ENCODE peak calls at places on chromosomes 7 and 10, in four cellular contexts. G is IMR-90; C is CD8-positive, alpha-beta T cell; L is breast epithelium. Z is an unnamed sample. For H3K36me3, the result is how much of the 10 kb centered on the place peaks cover.

GRCh38 chr10:6927001-6927400 is 346.9 kb upstream of the PRKCQ start:
- DNase-seq in G (no peak), C (no peak), L (no peak), Z (no peak)

GRCh38 chr7:133562617-133563016 is 309.7 kb downstream of the EXOC4 start:
- DNase-seq in G (peak), C (no peak), L (no peak), Z (no peak)

GRCh38 chr10:124145109-124145860 is 51.9 kb upstream of the CHST15 start:
- DNase-seq in G (no peak), C (no peak), L (peak), Z (peak)

GRCh38 chr7:108246227-108246837 is 116.2 kb upstream of the LAMB4 start:
- DNase-seq in G (peak), C (no peak), L (no peak), Z (no peak)

GRCh38 chr10:132858121-132859081 is 72.5 kb upstream of the NKX6-2 start:
- DNase-seq in G (no peak), C (no peak), L (no peak), Z (peak)

GRCh38 chr7:140752533-140752932 is 56.0 kb downstream of the NDUFB2 start:
- DNase-seq in G (no peak), C (no peak), L (no peak), Z (no peak)

GRCh38 chr7:120311028-120311788 is 38.2 kb downstream of the KCND2 start:
- DNase-seq in G (no peak), C (no peak), L (no peak), Z (no peak)

GRCh38 chr7:96657347-96658010 is 52.2 kb downstream of the SEM1 start:
- DNase-seq in G (no peak), C (no peak), L (no peak), Z (no peak)

GRCh38 chr10:77226871-77227557 is 410.6 kb downstream of the KCNMA1 start:
- DNase-seq in G (peak), C (no peak), L (no peak), Z (no peak)

GRCh38 chr7:73341877-73342276 is 13.9 kb downstream of the FKBP6 start:
- DNase-seq in G (peak), C (no peak), L (no peak), Z (no peak)

GRCh38 chr7:138970979-138971378 is 10.2 kb downstream of the KIAA1549 start:
- DNase-seq in G (no peak), C (no peak), L (no peak), Z (no peak)

GRCh38 chr7:105015631-105015965 is 1.6 kb downstream of the KMT2E start:
- DNase-seq in G (peak), C (no peak), L (no peak), Z (no peak)

GRCh38 chr10:97396056-97396455 is 5.1 kb downstream of the RRP12 start:
- DNase-seq in G (no peak), C (no peak), L (no peak), Z (no peak)

GRCh38 chr10:99872367-99873162 is 90.1 kb downstream of the ABCC2 start:
- DNase-seq in G (peak), C (no peak), L (no peak), Z (no peak)

GRCh38 chr7:132656846-132657776 is 80.8 kb upstream of the PLXNA4 start:
- DNase-seq in G (peak), C (no peak), L (no peak), Z (no peak)

GRCh38 chr10:98267069-98267893 is 713 bp downstream of the LOXL4 start:
- DNase-seq in G (no peak), C (no peak), L (no peak), Z (no peak)

GRCh38 chr10:6065406-6065805 is 3.2 kb upstream of the IL2RA start:
- DNase-seq in G (no peak), C (no peak), L (no peak), Z (peak)

GRCh38 chr10:130230036-130230435 is 93.8 kb downstream of the GLRX3 start:
- DNase-seq in G (no peak), C (no peak), L (no peak), Z (no peak)

GRCh38 chr7:93147358-93147757 is 827 bp downstream of the SAMD9L start:
- DNase-seq in G (peak), C (no peak), L (no peak), Z (no peak)

GRCh38 chr10:95456486-95456885 is 104.7 kb downstream of the SORBS1 start:
- DNase-seq in G (no peak), C (no peak), L (no peak), Z (no peak)

GRCh38 chr10:86250399-86250798 is 116.2 kb downstream of the GRID1 start:
- DNase-seq in G (no peak), C (no peak), L (no peak), Z (no peak)

GRCh38 chr7:3791327-3791726 is 490.3 kb downstream of the SDK1 start:
- DNase-seq in G (no peak), C (no peak), L (no peak), Z (no peak)

GRCh38 chr10:108911814-108912541 is 1011.3 kb downstream of the XPNPEP1 start:
- DNase-seq in G (peak), C (no peak), L (peak), Z (peak)

GRCh38 chr10:3236644-3237043 is 64.1 kb upstream of the PITRM1 start:
- DNase-seq in G (no peak), C (no peak), L (no peak), Z (no peak)

GRCh38 chr7:30813466-30813865 is 42.2 kb downstream of the MINDY4 start:
- DNase-seq in G (no peak), C (no peak), L (no peak), Z (no peak)

GRCh38 chr10:100621360-100622205 is 85.8 kb downstream of the HIF1AN start:
- DNase-seq in G (peak), C (no peak), L (no peak), Z (no peak)

GRCh38 chr7:139058963-139059362 is 23.1 kb upstream of the ZC3HAV1L start:
- DNase-seq in G (peak), C (no peak), L (no peak), Z (no peak)

GRCh38 chr10:9786576-9786975 is 1231.1 kb upstream of the CELF2 start:
- DNase-seq in G (peak), C (no peak), L (no peak), Z (no peak)

GRCh38 chr7:92698237-92698841 is 108.1 kb upstream of the FAM133B start:
- DNase-seq in G (peak), C (no peak), L (peak), Z (no peak)

GRCh38 chr10:80713398-80713928 is 175.8 kb downstream of the SH2D4B start:
- DNase-seq in G (no peak), C (no peak), L (no peak), Z (no peak)

GRCh38 chr10:29412452-29413004 is 123.7 kb downstream of the LYZL1 start:
- DNase-seq in G (peak), C (no peak), L (no peak), Z (no peak)

GRCh38 chr10:35940067-35940989 is 298.2 kb upstream of the FZD8 start:
- DNase-seq in G (peak), C (no peak), L (no peak), Z (no peak)

GRCh38 chr10:117457932-117458331 is 82.7 kb upstream of the PDZD8 start:
- DNase-seq in G (no peak), C (no peak), L (no peak), Z (no peak)

GRCh38 chr7:32119790-32120196 is 49.6 kb upstream of the PDE1C start:
- DNase-seq in G (no peak), C (no peak), L (no peak), Z (no peak)

GRCh38 chr7:54839538-54840213 is 80.7 kb upstream of the SEC61G start:
- DNase-seq in G (peak), C (no peak), L (no peak), Z (peak)

GRCh38 chr10:97135464-97135863 is 50.3 kb downstream of the SLIT1 start:
- DNase-seq in G (no peak), C (no peak), L (no peak), Z (no peak)

GRCh38 chr7:151046603-151047573 is 1.4 kb upstream of the ASIC3 start:
- DNase-seq in G (peak), C (no peak), L (no peak), Z (no peak)

GRCh38 chr7:47474211-47474936 is 107.5 kb downstream of the TNS3 start:
- DNase-seq in G (peak), C (no peak), L (no peak), Z (no peak)

GRCh38 chr10:110300486-110300986 is 4.2 kb downstream of the SMNDC1 start:
- DNase-seq in G (no peak), C (no peak), L (no peak), Z (no peak)

DNA sequence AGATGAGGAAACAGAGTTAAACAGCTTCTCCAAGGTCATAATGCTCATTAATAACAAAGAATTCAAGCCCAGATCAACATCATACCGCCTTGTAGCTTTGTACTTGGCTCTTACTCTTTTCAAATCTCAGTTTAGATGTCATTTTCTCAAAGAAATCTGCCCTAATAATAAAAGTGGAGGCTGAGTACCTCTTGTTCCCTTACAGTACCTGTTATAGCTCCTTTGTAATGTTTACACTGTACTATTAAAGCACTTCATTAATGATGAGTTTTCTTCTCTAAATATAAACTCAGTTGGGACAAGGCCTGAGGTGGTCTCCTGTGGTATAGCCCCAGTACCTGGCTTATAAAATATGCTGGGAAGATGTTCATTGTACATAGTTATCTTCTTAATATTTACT is 7.8 kb downstream of the SMNDC1 start:
- DNase-seq in G (no peak), C (no peak), L (no peak), Z (no peak)
- H3K36me3 ChIP-seq in G (under half), C (under half), L (under half), Z (half or more)

GRCh38 chr7:128940494-128941322 is 3.0 kb downstream of the IRF5 start:
- DNase-seq in G (no peak), C (no peak), L (no peak), Z (no peak)
- H3K4me3 ChIP-seq in G (no peak), C (no peak), L (no peak), Z (peak)

DNA sequence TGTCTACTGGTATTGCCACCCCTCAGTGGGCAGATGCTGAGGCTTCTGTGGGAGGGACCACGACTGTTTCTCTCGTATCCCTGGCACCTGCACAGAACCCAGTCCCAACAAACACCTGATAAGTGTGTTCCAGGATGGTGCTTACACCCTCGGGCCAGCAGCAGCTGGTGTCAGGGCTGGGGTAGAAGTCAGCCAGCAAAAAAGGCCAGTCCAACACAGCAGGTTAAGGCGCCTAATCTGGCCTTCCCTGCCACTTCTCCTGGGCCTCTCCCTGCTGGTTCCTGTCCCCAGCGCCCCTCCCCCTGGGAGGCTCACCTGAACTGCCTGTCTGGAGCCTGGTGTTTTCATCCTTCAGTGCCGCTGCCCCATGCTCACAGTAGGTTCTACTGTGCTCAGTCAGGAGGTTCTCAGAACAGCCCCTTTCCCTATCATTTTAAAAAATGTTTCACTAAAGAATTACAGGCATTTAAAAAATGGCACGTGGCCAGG is 20.0 kb downstream of the PODXL start:
- DNase-seq in G (no peak), C (no peak), L (no peak), Z (no peak)
- H3K36me3 ChIP-seq in G (under half), C (under half), L (under half), Z (under half)

GRCh38 chr10:69473304-69473985 is 22.2 kb downstream of the TSPAN15 start:
- DNase-seq in G (no peak), C (no peak), L (no peak), Z (no peak)

GRCh38 chr10:69474688-69475432 is 23.6 kb downstream of the TSPAN15 start:
- DNase-seq in G (peak), C (no peak), L (no peak), Z (no peak)

GRCh38 chr10:69470463-69471163 is 19.3 kb downstream of the TSPAN15 start:
- DNase-seq in G (no peak), C (no peak), L (no peak), Z (no peak)

GRCh38 chr10:69472544-69472943 is 21.3 kb downstream of the TSPAN15 start:
- DNase-seq in G (no peak), C (no peak), L (no peak), Z (no peak)

GRCh38 chr10:69472142-69472541 is 20.9 kb downstream of the TSPAN15 start:
- DNase-seq in G (no peak), C (no peak), L (no peak), Z (no peak)
- H3K4me3 ChIP-seq in G (no peak), C (no peak), L (no peak), Z (no peak)

GRCh38 chr10:75176046-75176445 is 34.5 kb upstream of the VDAC2 start:
- DNase-seq in G (no peak), C (no peak), L (no peak), Z (no peak)
- H3K36me3 ChIP-seq in G (under half), C (under half), L (under half), Z (under half)

GRCh38 chr7:130912086-130912909 is 178.3 kb upstream of the KLF14 start:
- DNase-seq in G (peak), C (no peak), L (no peak), Z (no peak)

GRCh38 chr7:130912910-130913720 is 179.1 kb upstream of the KLF14 start:
- DNase-seq in G (peak), C (peak), L (peak), Z (peak)

GRCh38 chr7:130909161-130909836 is 175.3 kb upstream of the KLF14 start:
- DNase-seq in G (no peak), C (no peak), L (no peak), Z (no peak)

GRCh38 chr7:130909881-130910672 is 176.1 kb upstream of the KLF14 start:
- DNase-seq in G (peak), C (no peak), L (no peak), Z (no peak)

DNA sequence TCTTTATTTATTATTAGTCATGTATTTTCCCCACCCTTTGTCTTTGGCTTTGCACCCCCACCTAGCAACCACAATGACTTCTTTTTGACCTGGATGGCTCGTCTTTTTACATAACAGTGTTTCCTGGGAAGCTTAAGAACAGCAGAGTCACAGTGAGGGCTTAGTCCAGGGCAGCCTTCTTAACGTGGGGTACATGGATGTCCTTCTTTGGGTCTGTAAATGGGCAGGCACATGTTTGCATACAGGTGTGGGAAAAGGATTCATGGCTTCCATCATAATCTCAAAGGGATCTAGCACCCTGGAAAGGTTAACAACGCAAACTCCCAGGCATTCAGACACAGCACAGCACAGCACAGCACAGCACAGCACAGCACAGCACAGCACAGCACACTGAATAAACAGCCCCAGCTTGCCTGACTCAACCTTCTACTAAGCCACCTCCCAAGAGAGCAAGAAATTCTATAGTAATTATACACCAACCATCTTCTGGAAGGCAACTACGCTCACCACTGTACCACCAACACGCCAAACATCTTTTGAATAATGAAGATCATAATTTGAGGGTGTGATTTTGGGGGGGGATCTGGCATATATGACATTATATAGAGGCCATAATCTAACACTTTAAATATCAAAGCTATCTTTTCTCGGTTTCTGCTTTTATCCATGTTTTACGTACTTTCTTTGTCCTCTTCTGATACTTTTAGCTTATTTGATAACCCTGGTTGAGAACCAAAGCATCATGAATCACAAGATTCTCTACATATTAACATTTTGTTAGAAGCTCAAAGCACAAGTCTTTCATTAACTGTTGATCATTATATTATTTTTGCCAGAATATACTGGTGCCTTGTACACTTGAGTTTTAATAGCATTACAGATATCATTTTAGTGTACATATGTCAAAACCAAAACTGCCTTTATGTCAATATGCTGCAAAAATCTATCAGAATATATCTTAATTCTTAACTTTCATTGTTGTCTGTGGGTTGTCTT is 177.2 kb upstream of the KLF14 start:
- DNase-seq in G (peak), C (no peak), L (no peak), Z (no peak)
- H3K4me3 ChIP-seq in G (peak), C (no peak), L (peak), Z (peak)

GRCh38 chr7:205117-206010 is 13.0 kb downstream of the FAM20C start:
- DNase-seq in G (no peak), C (no peak), L (no peak), Z (no peak)
- H3K36me3 ChIP-seq in G (half or more), C (under half), L (under half), Z (half or more)

DNA sequence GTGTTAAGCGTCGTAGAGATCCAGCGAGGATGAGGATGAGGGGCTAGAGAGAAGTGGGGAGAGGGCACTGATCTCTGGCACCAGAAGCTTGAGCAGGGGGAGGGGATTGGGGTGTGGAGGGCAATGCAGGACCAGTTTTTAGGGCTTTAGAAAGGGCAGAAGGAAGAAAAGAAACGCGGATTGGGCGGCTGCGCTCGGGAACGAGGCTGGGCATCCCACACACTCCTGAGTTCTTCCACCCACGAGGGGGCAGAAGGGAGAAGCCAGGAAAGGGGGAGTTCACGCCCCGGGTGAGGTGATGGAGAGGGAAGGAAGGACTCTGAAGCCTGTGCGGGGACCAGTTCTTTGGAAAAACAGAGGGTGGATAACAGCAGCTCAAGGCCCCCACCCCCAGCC is 6.1 kb upstream of the VGF start:
- DNase-seq in G (no peak), C (no peak), L (no peak), Z (no peak)
- H3K4me3 ChIP-seq in G (no peak), C (no peak), L (no peak), Z (no peak)

GRCh38 chr7:99366646-99367045 is 7.9 kb upstream of the ARPC1B start:
- DNase-seq in G (no peak), C (no peak), L (no peak), Z (no peak)

GRCh38 chr7:99365318-99366141 is 9.0 kb upstream of the ARPC1B start:
- DNase-seq in G (no peak), C (peak), L (no peak), Z (no peak)

GRCh38 chr7:99359465-99360154 is 14.9 kb upstream of the ARPC1B start:
- DNase-seq in G (no peak), C (no peak), L (no peak), Z (no peak)

GRCh38 chr7:99363286-99363685 is 11.2 kb upstream of the ARPC1B start:
- DNase-seq in G (peak), C (no peak), L (no peak), Z (no peak)

GRCh38 chr7:99362801-99363200 is 11.7 kb upstream of the ARPC1B start:
- DNase-seq in G (peak), C (no peak), L (no peak), Z (no peak)
- H3K36me3 ChIP-seq in G (half or more), C (half or more), L (under half), Z (half or more)

GRCh38 chr7:27188666-27189559 is 3.9 kb upstream of the HOXA11 start:
- DNase-seq in G (no peak), C (no peak), L (no peak), Z (peak)
- H3K4me3 ChIP-seq in G (no peak), C (peak), L (peak), Z (peak)

Z was measured in suprapubic skin.